ENCODE peak calls at places on chromosomes 3 and 15, in four cellular contexts. T is A549, F is HepG2, J is K562. B is an unnamed sample.

GRCh38 chr3:112775011-112775742 is 71.5 kb downstream of the CD200R1L start:
- DNase-seq in T (peak; percentile 44), F (no peak), J (no peak), B (no peak)

GRCh38 chr3:159672728-159673471 is 315.7 kb upstream of the IL12A start:
- DNase-seq in T (peak; percentile 16), F (no peak), J (no peak), B (no peak)

GRCh38 chr3:133295199-133295901 is 104.5 kb upstream of the BFSP2 start:
- DNase-seq in T (no peak), F (no peak), J (no peak), B (no peak)

GRCh38 chr3:13495921-13496723 is 16.0 kb downstream of the HDAC11 start:
- DNase-seq in T (peak; percentile 78), F (peak; percentile 49), J (peak; percentile 79), B (peak; percentile 86)

GRCh38 chr3:188296761-188297689 is 143.1 kb downstream of the LPP start:
- DNase-seq in T (peak; percentile 73), F (peak; percentile 93), J (no peak), B (no peak)

GRCh38 chr15:43516801-43517353 is 531 bp upstream of the MAP1A start:
- DNase-seq in T (no peak), F (no peak), J (no peak), B (no peak)

GRCh38 chr15:65304393-65305143 is at the start of gene RNU5B-1:
- DNase-seq in T (peak; percentile 98), F (peak; percentile 93), J (peak; percentile 76), B (peak; percentile 64)

GRCh38 chr3:197501879-197502620 is 53.7 kb downstream of the BDH1 start:
- DNase-seq in T (peak; percentile 28), F (peak; percentile 78), J (no peak), B (peak; percentile 81)

GRCh38 chr3:153372326-153372725 is 210.3 kb downstream of the RAP2B start:
- DNase-seq in T (no peak), F (no peak), J (no peak), B (no peak)

GRCh38 chr15:29003446-29004233 is 117.9 kb downstream of the APBA2 start:
- DNase-seq in T (no peak), F (no peak), J (no peak), B (no peak)

GRCh38 chr3:35565048-35565447 is 74.3 kb upstream of the ARPP21 start:
- DNase-seq in T (no peak), F (no peak), J (no peak), B (no peak)

GRCh38 chr15:23529891-23530290 is 35.6 kb upstream of the MKRN3 start:
- DNase-seq in T (no peak), F (no peak), J (no peak), B (no peak)

GRCh38 chr15:75142499-75142898 is 59.2 kb upstream of the C15orf39 start:
- DNase-seq in T (no peak), F (no peak), J (no peak), B (no peak)

GRCh38 chr3:4734454-4734853 is 241.3 kb downstream of the ITPR1 start:
- DNase-seq in T (no peak), F (no peak), J (no peak), B (no peak)

GRCh38 chr15:62976301-62976842 is 66.2 kb upstream of the TPM1 start:
- DNase-seq in T (peak; percentile 40), F (no peak), J (no peak), B (no peak)

GRCh38 chr15:65757256-65757655 is 34.8 kb downstream of the DENND4A start:
- DNase-seq in T (no peak), F (peak; percentile 10), J (no peak), B (no peak)

GRCh38 chr3:46702246-46703012 is 1.2 kb downstream of the TMIE start:
- DNase-seq in T (no peak), F (no peak), J (no peak), B (no peak)

GRCh38 chr3:6928064-6928463 is 67.1 kb downstream of the GRM7 start:
- DNase-seq in T (no peak), F (no peak), J (no peak), B (no peak)

GRCh38 chr3:51703026-51703775 is 3.7 kb upstream of the GRM2 start:
- DNase-seq in T (no peak), F (no peak), J (no peak), B (peak; percentile 35)

GRCh38 chr3:10408680-10409079 is 87.8 kb upstream of the SEC13 start:
- DNase-seq in T (no peak), F (no peak), J (no peak), B (no peak)

GRCh38 chr15:29822100-29822684 is at the start of gene TJP1:
- DNase-seq in T (peak; percentile 84), F (peak; percentile 39), J (peak; percentile 87), B (peak; percentile 77)

GRCh38 chr3:121072128-121072527 is 164.1 kb downstream of the STXBP5L start:
- DNase-seq in T (no peak), F (no peak), J (no peak), B (no peak)

GRCh38 chr3:16253601-16254000 is 11.1 kb downstream of the DPH3 start:
- DNase-seq in T (no peak), F (no peak), J (no peak), B (no peak)

GRCh38 chr3:16945330-16945729 is 60.6 kb downstream of the PLCL2 start:
- DNase-seq in T (peak; percentile 4), F (no peak), J (no peak), B (no peak)

GRCh38 chr15:48153526-48153925 is 24.6 kb downstream of the MYEF2 start:
- DNase-seq in T (no peak), F (no peak), J (no peak), B (no peak)

GRCh38 chr15:48145923-48146322 is 25.1 kb downstream of the SLC24A5 start:
- DNase-seq in T (no peak), F (no peak), J (no peak), B (no peak)

GRCh38 chr15:48147358-48147757 is 26.6 kb downstream of the SLC24A5 start:
- DNase-seq in T (no peak), F (no peak), J (no peak), B (no peak)

GRCh38 chr15:48144889-48145288 is 24.1 kb downstream of the SLC24A5 start:
- DNase-seq in T (no peak), F (no peak), J (no peak), B (no peak)

GRCh38 chr15:48149858-48150257 is 28.2 kb downstream of the MYEF2 start:
- DNase-seq in T (no peak), F (no peak), J (no peak), B (no peak)
- TF ChIP-seq NR3C1 in T (no peak), F (no peak), J (no peak), B (no peak)

GRCh38 chr15:95937128-95937528 is 393.4 kb upstream of the NR2F2 start:
- DNase-seq in T (no peak), F (no peak), J (no peak), B (no peak)
- TF ChIP-seq NR3C1 in T (no peak), F (no peak), J (no peak), B (no peak)

GRCh38 chr3:148062590-148062989 is 635.1 kb upstream of the AGTR1 start:
- DNase-seq in T (no peak), F (no peak), J (no peak), B (no peak)

GRCh38 chr3:148066787-148067186 is 630.9 kb upstream of the AGTR1 start:
- DNase-seq in T (no peak), F (no peak), J (no peak), B (no peak)
- TF ChIP-seq NR3C1 in T (no peak), F (no peak), J (no peak), B (no peak)

DNA sequence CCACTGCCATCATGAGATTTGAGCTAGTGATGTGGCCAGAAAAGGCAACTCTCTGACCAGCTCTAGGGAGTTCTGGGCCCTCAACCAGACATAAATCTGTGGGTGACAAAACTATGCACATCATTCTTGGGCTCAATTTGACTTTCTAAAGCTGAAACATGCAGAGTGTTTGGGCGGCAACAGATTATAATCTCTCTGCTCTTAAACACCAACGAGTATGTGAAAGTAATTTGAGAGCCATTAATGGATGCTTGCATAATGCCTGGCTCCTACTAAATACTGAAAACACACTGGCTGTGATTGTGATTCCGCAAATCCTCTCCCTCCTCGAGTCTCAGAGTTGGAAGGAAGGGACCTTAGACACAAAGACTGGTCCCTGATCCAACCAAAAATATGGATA is 186.7 kb downstream of the UACA start:
- DNase-seq in T (no peak), F (no peak), J (no peak), B (no peak)
- TF ChIP-seq NR3C1 in T (no peak), F (no peak), J (no peak), B (no peak)

GRCh38 chr15:58839485-58839884 is 68.4 kb downstream of the MINDY2 start:
- DNase-seq in T (peak; percentile 33), F (peak; percentile 24), J (no peak), B (no peak)
- TF ChIP-seq NR3C1 in T (no peak), F (no peak), J (no peak), B (no peak)

DNA sequence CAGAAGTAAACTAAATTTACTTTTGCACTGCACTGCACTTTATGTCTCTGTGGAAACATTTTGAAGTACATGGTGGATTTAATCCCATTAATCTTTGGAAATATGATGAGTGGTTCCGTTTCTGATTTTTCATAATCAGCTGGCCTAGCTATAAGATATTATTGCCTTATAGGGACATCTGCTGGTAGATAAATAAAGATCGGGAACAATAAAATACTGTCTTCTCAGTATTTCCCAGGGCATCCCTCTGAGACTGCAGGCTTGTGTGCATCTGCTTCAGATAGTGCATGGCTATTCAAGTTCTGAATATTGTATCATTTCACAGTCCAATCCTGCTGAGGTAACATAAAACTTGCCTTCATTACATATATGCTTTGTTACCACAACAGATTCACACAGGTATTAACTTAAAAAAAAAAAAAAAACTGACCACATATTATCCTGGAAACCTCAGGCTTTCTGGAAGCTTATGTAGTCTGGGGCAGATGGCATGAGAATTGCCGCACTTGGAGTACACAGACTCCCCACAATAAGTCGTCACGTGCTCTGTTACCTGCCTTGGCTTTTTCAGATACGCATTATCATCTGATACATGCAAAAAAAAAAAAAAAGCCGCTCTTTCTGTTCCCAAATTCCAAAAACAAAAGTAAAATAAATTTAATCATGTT is 330.8 kb upstream of the AGTR1 start:
- DNase-seq in T (peak; percentile 16), F (no peak), J (no peak), B (no peak)
- TF ChIP-seq NR3C1 in T (no peak), F (no peak), J (no peak), B (no peak)

GRCh38 chr3:189824629-189825312 is 193.6 kb downstream of the TP63 start:
- DNase-seq in T (peak; percentile 84), F (no peak), J (no peak), B (no peak)
- TF ChIP-seq NR3C1 in T (no peak), F (no peak), J (no peak), B (no peak)

GRCh38 chr3:166900866-166901577 is 479.1 kb downstream of the ZBBX start:
- DNase-seq in T (no peak), F (no peak), J (no peak), B (no peak)
- TF ChIP-seq NR3C1 in T (no peak), F (no peak), J (no peak), B (no peak)

B was measured in WTC11.